ENCODE peak calls at places on chromosome 12, in five cellular contexts. V is SK-N-SH, J is K562, W is HepG2, L is GM12878. O is an unnamed sample.

GRCh38 chr12:28026701-28027100 is 54.2 kb upstream of the PTHLH start:
- DNase-seq in L (no peak), V (no peak), W (no peak), J (no peak), O (no peak)

GRCh38 chr12:1768585-1768984 is 51.8 kb upstream of the LRTM2 start:
- DNase-seq in J (no peak), V (no peak), W (peak), L (no peak), O (no peak)

GRCh38 chr12:127127887-127128286 is 1139.1 kb upstream of the TMEM132C start:
- DNase-seq in V (no peak), J (no peak), L (no peak), W (no peak), O (no peak)

GRCh38 chr12:99455350-99456037 is 192.1 kb upstream of the GARIN6 start:
- DNase-seq in V (no peak), L (no peak), J (no peak), W (no peak), O (peak)

GRCh38 chr12:75850751-75851462 is 180.7 kb downstream of the PHLDA1 start:
- DNase-seq in V (no peak), L (no peak), J (no peak), W (no peak), O (no peak)

GRCh38 chr12:100955139-100955538 is 160.6 kb downstream of the ANO4 start:
- DNase-seq in L (no peak), W (peak), V (no peak), J (no peak), O (no peak)

GRCh38 chr12:69150796-69151127 is 88.6 kb upstream of the CPSF6 start:
- DNase-seq in V (no peak), L (no peak), W (no peak), J (no peak), O (no peak)

GRCh38 chr12:18700254-18700653 is 37.6 kb downstream of the PLCZ1 start:
- DNase-seq in L (no peak), J (no peak), W (no peak), V (peak), O (no peak)

GRCh38 chr12:13945641-13946040 is 35.8 kb downstream of the GRIN2B start:
- DNase-seq in V (no peak), J (no peak), W (no peak), L (no peak), O (no peak)

GRCh38 chr12:126791122-126791521 is 1475.8 kb upstream of the TMEM132C start:
- DNase-seq in V (no peak), L (no peak), J (no peak), W (no peak), O (no peak)

GRCh38 chr12:14454098-14454907 is 88.8 kb downstream of the ATF7IP start:
- DNase-seq in V (peak), W (peak), L (peak), J (peak), O (peak)

GRCh38 chr12:124764451-124764850 is 99.2 kb downstream of the SCARB1 start:
- DNase-seq in J (peak), V (no peak), L (no peak), W (no peak), O (no peak)

GRCh38 chr12:29415111-29415510 is 34.1 kb upstream of the ERGIC2 start:
- DNase-seq in V (no peak), L (no peak), J (no peak), W (no peak), O (no peak)

GRCh38 chr12:62930546-62931425 is 4.2 kb downstream of the PPM1H start:
- DNase-seq in L (no peak), W (no peak), J (no peak), V (no peak), O (no peak)

GRCh38 chr12:62933871-62934798 is 815 bp downstream of the PPM1H start:
- DNase-seq in J (peak), V (peak), L (no peak), W (no peak), O (no peak)

GRCh38 chr12:62933220-62933870 is 1.6 kb downstream of the PPM1H start:
- DNase-seq in J (peak), V (peak), W (peak), L (no peak), O (no peak)

GRCh38 chr12:62931481-62931880 is 3.5 kb downstream of the PPM1H start:
- DNase-seq in L (no peak), W (no peak), J (no peak), V (no peak), O (no peak)

GRCh38 chr12:62934799-62935674 is at the start of gene PPM1H:
- DNase-seq in V (peak), J (peak), W (peak), L (no peak), O (peak)
- TF ChIP-seq ZBTB33 in V (no peak), J (no peak), W (peak), L (no peak), O (no peak)

GRCh38 chr12:123548107-123548506 is 14.6 kb upstream of the RILPL1 start:
- DNase-seq in J (no peak), L (no peak), V (no peak), W (no peak), O (no peak)

GRCh38 chr12:123546281-123546680 is 12.8 kb upstream of the RILPL1 start:
- DNase-seq in L (no peak), W (no peak), V (no peak), J (peak), O (no peak)

GRCh38 chr12:123540899-123541662 is 7.6 kb upstream of the RILPL1 start:
- DNase-seq in L (no peak), V (no peak), W (peak), J (no peak), O (no peak)

DNA sequence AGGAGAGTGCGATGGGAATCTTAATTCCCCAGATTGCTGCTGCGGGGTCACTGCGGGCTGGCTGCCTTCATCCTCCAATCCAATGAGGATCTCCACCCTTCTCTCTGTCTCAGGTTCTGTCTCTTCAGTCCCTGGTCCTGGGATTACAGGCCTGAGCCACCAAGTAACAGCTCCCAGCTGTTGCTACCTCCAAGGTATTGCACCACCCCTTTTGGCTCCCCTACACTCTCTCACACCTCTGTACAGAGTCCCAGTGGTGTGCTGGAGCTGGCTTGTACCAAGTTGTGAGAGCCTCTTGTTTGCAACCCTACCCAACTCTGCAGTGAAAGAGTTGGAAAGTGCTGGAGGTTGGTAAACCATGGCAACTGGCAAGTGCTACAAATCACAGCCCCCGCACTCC is 10.0 kb upstream of the RILPL1 start:
- DNase-seq in J (peak), L (no peak), W (no peak), V (no peak), O (no peak)
- TF ChIP-seq MAX in J (no peak), L (no peak), W (no peak), V (no peak), O (no peak)

DNA sequence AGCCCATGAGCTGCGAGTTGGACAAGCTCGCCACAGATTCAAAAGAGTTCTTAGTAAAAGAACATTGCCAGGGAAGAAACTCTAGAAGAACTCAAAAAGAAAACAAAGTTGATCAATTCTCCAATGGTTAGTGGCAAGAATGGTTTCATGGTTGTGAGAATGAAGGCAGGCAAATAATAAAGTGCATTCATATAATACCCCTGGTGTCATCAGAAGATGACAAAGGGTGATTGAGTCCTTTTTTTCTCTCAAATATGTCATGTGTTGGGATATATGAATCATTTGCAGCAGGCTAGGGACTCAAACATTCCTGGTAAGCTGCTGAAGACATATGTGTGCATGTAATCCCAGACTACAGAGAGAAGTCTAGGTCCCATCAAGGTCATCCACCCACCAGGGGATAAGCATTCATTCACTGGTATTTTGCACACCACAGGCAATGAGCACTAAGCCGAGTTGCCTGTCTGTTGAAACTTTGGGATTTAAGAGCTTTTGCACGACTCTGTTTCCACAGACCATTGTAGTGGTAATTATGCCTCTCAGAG is 82.4 kb upstream of the MYF6 start:
- DNase-seq in W (no peak), V (no peak), J (no peak), L (no peak), O (no peak)
- TF ChIP-seq ZBTB33 in W (no peak), V (no peak), J (no peak), L (no peak), O (no peak)

GRCh38 chr12:22271036-22271435 is 63.5 kb downstream of the ST8SIA1 start:
- DNase-seq in V (no peak), L (no peak), J (no peak), W (no peak), O (no peak)
- TF ChIP-seq MAX in V (no peak), L (no peak), J (no peak), W (no peak), O (no peak)

DNA sequence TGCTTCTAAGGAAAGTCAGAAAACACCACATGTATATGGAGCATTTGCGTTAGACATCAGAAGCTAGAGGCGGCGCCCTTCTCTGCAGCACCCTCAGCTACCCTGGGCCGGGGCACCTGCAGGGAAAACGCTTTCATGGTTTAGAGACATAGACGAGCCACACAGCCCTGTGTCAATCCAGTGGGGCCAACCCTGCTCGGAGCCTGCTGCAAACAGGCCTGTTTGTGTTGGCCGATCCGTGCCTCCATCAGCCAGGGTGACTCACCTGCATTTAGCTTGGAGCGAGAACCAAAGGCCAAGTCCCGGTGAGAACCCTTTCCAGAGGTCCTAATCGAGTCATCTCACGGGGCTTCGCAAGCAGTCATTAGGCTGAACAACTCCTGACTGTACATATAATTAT is 19.5 kb upstream of the FZD10 start:
- DNase-seq in L (no peak), W (no peak), V (no peak), J (no peak), O (no peak)
- TF ChIP-seq ZBTB33 in L (no peak), W (no peak), V (no peak), J (no peak), O (no peak)

GRCh38 chr12:6536894-6537579 is 2.7 kb downstream of the GAPDH start:
- DNase-seq in W (peak), J (no peak), L (no peak), V (no peak), O (no peak)
- TF ChIP-seq MAX in W (no peak), J (no peak), L (no peak), V (no peak), O (no peak)

DNA sequence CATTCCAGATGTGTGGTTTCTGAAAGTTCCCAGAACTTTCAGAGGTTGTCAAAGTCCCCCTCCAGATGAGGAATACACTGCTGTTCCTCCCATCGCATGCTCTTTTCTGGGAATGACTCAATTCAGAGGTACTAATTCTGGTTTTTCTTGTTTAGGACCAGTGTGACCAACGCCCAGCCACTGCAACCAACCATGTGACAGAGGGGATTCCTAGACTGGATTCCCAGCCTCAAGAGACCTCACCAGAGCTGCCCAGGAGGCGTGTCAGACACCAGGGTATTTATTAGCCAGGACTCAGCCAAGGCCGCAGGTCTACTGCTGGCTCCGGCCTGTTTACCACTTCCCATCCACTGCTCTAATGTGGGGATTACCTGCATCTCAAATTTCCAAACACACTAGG is 24.2 kb downstream of the TRAFD1 start:
- DNase-seq in J (no peak), L (peak), W (no peak), V (no peak), O (no peak)
- TF ChIP-seq ZBTB33 in J (no peak), L (no peak), W (no peak), V (no peak), O (no peak)

GRCh38 chr12:12735301-12735700 is 18.1 kb downstream of the CDKN1B start:
- DNase-seq in W (no peak), V (no peak), J (no peak), L (no peak), O (no peak)
- TF ChIP-seq MAX in W (no peak), V (no peak), J (no peak), L (no peak), O (no peak)